ENCODE peak calls at places on chromosomes 3 and 15, in six cellular contexts. One of them, this sample, is unnamed.

GRCh38 chr3:9934235-9934621 is 594 bp downstream of the CRELD1 start:
- DNase-seq in NCI-H1105: no peak
- DNase-seq in WTC11: no peak
- DNase-seq in activated T-cell treated with anti-CD3 and anti-CD28 coated beads for 4 hours: no peak
- DNase-seq in RCC 7860: no peak
- DNase-seq in sciatic nerve: no peak
- DNase-seq in this sample: no peak

GRCh38 chr3:73774645-73775044 is 149.9 kb upstream of the PDZRN3 start:
- DNase-seq in NCI-H1105: no peak
- DNase-seq in WTC11: no peak
- DNase-seq in activated T-cell treated with anti-CD3 and anti-CD28 coated beads for 4 hours: no peak
- DNase-seq in RCC 7860: no peak
- DNase-seq in sciatic nerve: no peak
- DNase-seq in this sample: no peak

GRCh38 chr15:73244333-73244732 is 124.4 kb downstream of the HCN4 start:
- DNase-seq in NCI-H1105: peak; percentile 30
- DNase-seq in WTC11: no peak
- DNase-seq in activated T-cell treated with anti-CD3 and anti-CD28 coated beads for 4 hours: no peak
- DNase-seq in RCC 7860: no peak
- DNase-seq in sciatic nerve: no peak
- DNase-seq in this sample: peak; percentile 18

GRCh38 chr15:84600331-84600686 is 500 bp upstream of the ZSCAN2 start:
- DNase-seq in NCI-H1105: no peak
- DNase-seq in WTC11: peak; percentile 74
- DNase-seq in activated T-cell treated with anti-CD3 and anti-CD28 coated beads for 4 hours: peak; percentile 33
- DNase-seq in RCC 7860: peak; percentile 57
- DNase-seq in sciatic nerve: peak; percentile 85
- DNase-seq in this sample: peak; percentile 30

GRCh38 chr15:33559207-33559890 is 248.6 kb downstream of the RYR3 start:
- DNase-seq in NCI-H1105: no peak
- DNase-seq in WTC11: peak; percentile 16
- DNase-seq in activated T-cell treated with anti-CD3 and anti-CD28 coated beads for 4 hours: no peak
- DNase-seq in RCC 7860: no peak
- DNase-seq in sciatic nerve: no peak
- DNase-seq in this sample: no peak

GRCh38 chr3:126523745-126524428 is at the start of gene CHST13:
- DNase-seq in NCI-H1105: peak; percentile 58
- DNase-seq in WTC11: peak; percentile 77
- DNase-seq in activated T-cell treated with anti-CD3 and anti-CD28 coated beads for 4 hours: no peak
- DNase-seq in RCC 7860: no peak
- DNase-seq in sciatic nerve: no peak
- DNase-seq in this sample: no peak

GRCh38 chr3:24303057-24303754 is 191.4 kb downstream of the THRB start:
- DNase-seq in NCI-H1105: no peak
- DNase-seq in WTC11: no peak
- DNase-seq in activated T-cell treated with anti-CD3 and anti-CD28 coated beads for 4 hours: no peak
- DNase-seq in RCC 7860: no peak
- DNase-seq in sciatic nerve: no peak
- DNase-seq in this sample: no peak

GRCh38 chr15:34799149-34799824 is 3.9 kb upstream of the ACTC1 start:
- DNase-seq in NCI-H1105: no peak
- DNase-seq in WTC11: no peak
- DNase-seq in activated T-cell treated with anti-CD3 and anti-CD28 coated beads for 4 hours: no peak
- DNase-seq in RCC 7860: no peak
- DNase-seq in sciatic nerve: peak; percentile 76
- DNase-seq in this sample: no peak

GRCh38 chr3:179969525-179969924 is 67.2 kb downstream of the PEX5L start:
- DNase-seq in NCI-H1105: peak; percentile 96
- DNase-seq in WTC11: no peak
- DNase-seq in activated T-cell treated with anti-CD3 and anti-CD28 coated beads for 4 hours: no peak
- DNase-seq in RCC 7860: no peak
- DNase-seq in sciatic nerve: no peak
- DNase-seq in this sample: no peak

GRCh38 chr3:172167892-172168648 is 128.7 kb downstream of the FNDC3B start:
- DNase-seq in NCI-H1105: no peak
- DNase-seq in WTC11: no peak
- DNase-seq in activated T-cell treated with anti-CD3 and anti-CD28 coated beads for 4 hours: no peak
- DNase-seq in RCC 7860: no peak
- DNase-seq in sciatic nerve: no peak
- DNase-seq in this sample: no peak

GRCh38 chr3:59056706-59057105 is 6.9 kb upstream of the CFAP20DC start:
- DNase-seq in NCI-H1105: no peak
- DNase-seq in WTC11: no peak
- DNase-seq in activated T-cell treated with anti-CD3 and anti-CD28 coated beads for 4 hours: no peak
- DNase-seq in RCC 7860: no peak
- DNase-seq in sciatic nerve: no peak
- DNase-seq in this sample: no peak

GRCh38 chr15:39509941-39510845 is 70.7 kb upstream of the THBS1 start:
- DNase-seq in NCI-H1105: no peak
- DNase-seq in WTC11: no peak
- DNase-seq in activated T-cell treated with anti-CD3 and anti-CD28 coated beads for 4 hours: no peak
- DNase-seq in RCC 7860: no peak
- DNase-seq in sciatic nerve: no peak
- DNase-seq in this sample: no peak

GRCh38 chr15:78992416-78993256 is 47.8 kb upstream of the CTSH start:
- DNase-seq in NCI-H1105: no peak
- DNase-seq in WTC11: no peak
- DNase-seq in activated T-cell treated with anti-CD3 and anti-CD28 coated beads for 4 hours: no peak
- DNase-seq in RCC 7860: no peak
- DNase-seq in sciatic nerve: no peak
- DNase-seq in this sample: no peak

GRCh38 chr3:20990896-20991295 is 760.1 kb downstream of the ZNF385D start:
- DNase-seq in NCI-H1105: no peak
- DNase-seq in WTC11: no peak
- DNase-seq in activated T-cell treated with anti-CD3 and anti-CD28 coated beads for 4 hours: no peak
- DNase-seq in RCC 7860: no peak
- DNase-seq in sciatic nerve: no peak
- DNase-seq in this sample: no peak

GRCh38 chr3:137695351-137695750 is 68.8 kb upstream of the SOX14 start:
- DNase-seq in NCI-H1105: no peak
- DNase-seq in WTC11: no peak
- DNase-seq in activated T-cell treated with anti-CD3 and anti-CD28 coated beads for 4 hours: no peak
- DNase-seq in RCC 7860: no peak
- DNase-seq in sciatic nerve: no peak
- DNase-seq in this sample: no peak

GRCh38 chr15:56871180-56871579 is 47.3 kb upstream of the TCF12 start:
- DNase-seq in NCI-H1105: no peak
- DNase-seq in WTC11: no peak
- DNase-seq in activated T-cell treated with anti-CD3 and anti-CD28 coated beads for 4 hours: no peak
- DNase-seq in RCC 7860: peak; percentile 59
- DNase-seq in sciatic nerve: no peak
- DNase-seq in this sample: no peak

GRCh38 chr3:151538706-151539403 is 78.0 kb upstream of the IGSF10 start:
- DNase-seq in NCI-H1105: no peak
- DNase-seq in WTC11: no peak
- DNase-seq in activated T-cell treated with anti-CD3 and anti-CD28 coated beads for 4 hours: no peak
- DNase-seq in RCC 7860: no peak
- DNase-seq in sciatic nerve: peak; percentile 65
- DNase-seq in this sample: no peak

GRCh38 chr3:10515884-10516495 is 10.6 kb upstream of the ATP2B2 start:
- DNase-seq in NCI-H1105: no peak
- DNase-seq in WTC11: no peak
- DNase-seq in activated T-cell treated with anti-CD3 and anti-CD28 coated beads for 4 hours: no peak
- DNase-seq in RCC 7860: no peak
- DNase-seq in sciatic nerve: peak; percentile 33
- DNase-seq in this sample: no peak

GRCh38 chr3:14150078-14150477 is 25.2 kb downstream of the TMEM43 start:
- DNase-seq in NCI-H1105: no peak
- DNase-seq in WTC11: no peak
- DNase-seq in activated T-cell treated with anti-CD3 and anti-CD28 coated beads for 4 hours: no peak
- DNase-seq in RCC 7860: no peak
- DNase-seq in sciatic nerve: no peak
- DNase-seq in this sample: no peak

GRCh38 chr3:49611714-49612113 is 57.4 kb downstream of the BSN start:
- DNase-seq in NCI-H1105: no peak
- DNase-seq in WTC11: no peak
- DNase-seq in activated T-cell treated with anti-CD3 and anti-CD28 coated beads for 4 hours: no peak
- DNase-seq in RCC 7860: no peak
- DNase-seq in sciatic nerve: no peak
- DNase-seq in this sample: no peak

GRCh38 chr15:96327155-96327741 is 3.3 kb upstream of the NR2F2 start:
- DNase-seq in NCI-H1105: peak; percentile 38
- DNase-seq in WTC11: no peak
- DNase-seq in activated T-cell treated with anti-CD3 and anti-CD28 coated beads for 4 hours: no peak
- DNase-seq in RCC 7860: peak; percentile 82
- DNase-seq in sciatic nerve: no peak
- DNase-seq in this sample: peak; percentile 23

GRCh38 chr3:18438586-18438985 is 13.4 kb upstream of the SATB1 start:
- DNase-seq in NCI-H1105: no peak
- DNase-seq in WTC11: no peak
- DNase-seq in activated T-cell treated with anti-CD3 and anti-CD28 coated beads for 4 hours: no peak
- DNase-seq in RCC 7860: no peak
- DNase-seq in sciatic nerve: no peak
- DNase-seq in this sample: peak; percentile 46

GRCh38 chr15:34726407-34727100 is 28.2 kb downstream of the GJD2 start:
- DNase-seq in NCI-H1105: no peak
- DNase-seq in WTC11: no peak
- DNase-seq in activated T-cell treated with anti-CD3 and anti-CD28 coated beads for 4 hours: no peak
- DNase-seq in RCC 7860: no peak
- DNase-seq in sciatic nerve: no peak
- DNase-seq in this sample: no peak

GRCh38 chr3:134911611-134912604 is 116.8 kb downstream of the EPHB1 start:
- DNase-seq in NCI-H1105: no peak
- DNase-seq in WTC11: no peak
- DNase-seq in activated T-cell treated with anti-CD3 and anti-CD28 coated beads for 4 hours: no peak
- DNase-seq in RCC 7860: no peak
- DNase-seq in sciatic nerve: no peak
- DNase-seq in this sample: no peak

GRCh38 chr3:124845406-124845805 is 41.8 kb downstream of the ITGB5 start:
- DNase-seq in NCI-H1105: no peak
- DNase-seq in WTC11: no peak
- DNase-seq in activated T-cell treated with anti-CD3 and anti-CD28 coated beads for 4 hours: no peak
- DNase-seq in RCC 7860: peak; percentile 72
- DNase-seq in sciatic nerve: no peak
- DNase-seq in this sample: no peak

GRCh38 chr15:88378259-88378658 is 88.9 kb downstream of the MRPL46 start:
- DNase-seq in NCI-H1105: no peak
- DNase-seq in WTC11: no peak
- DNase-seq in activated T-cell treated with anti-CD3 and anti-CD28 coated beads for 4 hours: no peak
- DNase-seq in RCC 7860: peak; percentile 70
- DNase-seq in sciatic nerve: no peak
- DNase-seq in this sample: no peak

GRCh38 chr3:194619741-194620140 is 13.5 kb downstream of the TMEM44 start:
- DNase-seq in NCI-H1105: no peak
- DNase-seq in WTC11: no peak
- DNase-seq in activated T-cell treated with anti-CD3 and anti-CD28 coated beads for 4 hours: no peak
- DNase-seq in RCC 7860: no peak
- DNase-seq in sciatic nerve: no peak
- DNase-seq in this sample: no peak

GRCh38 chr3:184514151-184514490 is 47.5 kb upstream of the EPHB3 start:
- DNase-seq in NCI-H1105: no peak
- DNase-seq in WTC11: no peak
- DNase-seq in activated T-cell treated with anti-CD3 and anti-CD28 coated beads for 4 hours: no peak
- DNase-seq in RCC 7860: no peak
- DNase-seq in sciatic nerve: no peak
- DNase-seq in this sample: no peak

GRCh38 chr3:179421500-179421899 is 29.8 kb downstream of the GNB4 start:
- DNase-seq in NCI-H1105: no peak
- DNase-seq in WTC11: peak; percentile 17
- DNase-seq in activated T-cell treated with anti-CD3 and anti-CD28 coated beads for 4 hours: no peak
- DNase-seq in RCC 7860: no peak
- DNase-seq in sciatic nerve: no peak
- DNase-seq in this sample: no peak

GRCh38 chr3:58008140-58009025 is at the start of gene FLNB:
- DNase-seq in NCI-H1105: peak; percentile 36
- DNase-seq in WTC11: peak; percentile 82
- DNase-seq in activated T-cell treated with anti-CD3 and anti-CD28 coated beads for 4 hours: peak; percentile 70
- DNase-seq in RCC 7860: peak; percentile 47
- DNase-seq in sciatic nerve: peak; percentile 81
- DNase-seq in this sample: peak; percentile 68

GRCh38 chr3:46845397-46845859 is 17.8 kb downstream of the MYL3 start:
- DNase-seq in NCI-H1105: no peak
- DNase-seq in WTC11: peak; percentile 49
- DNase-seq in activated T-cell treated with anti-CD3 and anti-CD28 coated beads for 4 hours: no peak
- DNase-seq in RCC 7860: no peak
- DNase-seq in sciatic nerve: peak; percentile 89
- DNase-seq in this sample: no peak

GRCh38 chr3:127580327-127581060 is 10.0 kb downstream of the TPRA1 start:
- DNase-seq in NCI-H1105: no peak
- DNase-seq in WTC11: no peak
- DNase-seq in activated T-cell treated with anti-CD3 and anti-CD28 coated beads for 4 hours: no peak
- DNase-seq in RCC 7860: no peak
- DNase-seq in sciatic nerve: no peak
- DNase-seq in this sample: no peak

GRCh38 chr15:96285306-96285705 is 45.2 kb upstream of the NR2F2 start:
- DNase-seq in NCI-H1105: no peak
- DNase-seq in WTC11: no peak
- DNase-seq in activated T-cell treated with anti-CD3 and anti-CD28 coated beads for 4 hours: no peak
- DNase-seq in RCC 7860: peak; percentile 74
- DNase-seq in sciatic nerve: peak; percentile 77
- DNase-seq in this sample: no peak

GRCh38 chr15:43922021-43922420 is 95.2 kb downstream of the WDR76 start:
- DNase-seq in NCI-H1105: no peak
- DNase-seq in WTC11: no peak
- DNase-seq in activated T-cell treated with anti-CD3 and anti-CD28 coated beads for 4 hours: no peak
- DNase-seq in RCC 7860: no peak
- DNase-seq in sciatic nerve: no peak
- DNase-seq in this sample: no peak

GRCh38 chr15:73318463-73319351 is 50.1 kb downstream of the HCN4 start:
- DNase-seq in NCI-H1105: peak; percentile 19
- DNase-seq in WTC11: peak; percentile 70
- DNase-seq in activated T-cell treated with anti-CD3 and anti-CD28 coated beads for 4 hours: no peak
- DNase-seq in RCC 7860: peak; percentile 26
- DNase-seq in sciatic nerve: peak; percentile 36
- DNase-seq in this sample: no peak